ENCODE peak calls at places on chromosome 1, in seven cellular contexts. V is A549, G is K562, E is SK-N-SH, X is GM12878, J is HCT116, P is H1. N is an unnamed sample.

GRCh38 chr1:21280011-21280471 is 10.2 kb downstream of the ECE1 start:
- DNase-seq in P (no peak), E (no peak), X (no peak), J (no peak), V (no peak), G (no peak), N (no peak)

GRCh38 chr1:214524824-214525223 is 26.6 kb downstream of the PTPN14 start:
- DNase-seq in X (no peak), J (no peak), P (no peak), V (no peak), G (no peak), E (no peak), N (no peak)

GRCh38 chr1:76074321-76075187 is at the start of gene ST6GALNAC3:
- DNase-seq in V (peak; percentile 32), G (peak; percentile 73), P (peak; percentile 83), X (no peak), E (peak; percentile 95), J (no peak), N (peak; percentile 47)

GRCh38 chr1:116990612-116991151 is 10.9 kb upstream of the CD101 start:
- DNase-seq in E (no peak), J (no peak), V (no peak), P (no peak), G (no peak), X (no peak), N (peak; percentile 43)

GRCh38 chr1:7869136-7869905 is 16.5 kb upstream of the UTS2 start:
- DNase-seq in J (no peak), G (no peak), E (no peak), P (no peak), X (no peak), V (no peak), N (peak; percentile 35)

GRCh38 chr1:183812686-183813569 is 8.0 kb downstream of the RGL1 start:
- DNase-seq in P (no peak), V (no peak), X (no peak), G (no peak), E (no peak), J (no peak), N (peak; percentile 83)

GRCh38 chr1:181127898-181128453 is 39.5 kb downstream of the IER5 start:
- DNase-seq in J (no peak), E (no peak), G (no peak), V (no peak), X (no peak), P (no peak), N (peak; percentile 44)

GRCh38 chr1:107093385-107093784 is 36.9 kb downstream of the PRMT6 start:
- DNase-seq in G (no peak), P (no peak), E (no peak), X (no peak), V (no peak), J (no peak), N (no peak)

GRCh38 chr1:9121891-9122409 is 7.0 kb downstream of the GPR157 start:
- DNase-seq in G (no peak), J (no peak), X (peak; percentile 71), V (no peak), P (no peak), E (no peak), N (no peak)

GRCh38 chr1:26281971-26282693 is 2.2 kb downstream of the SH3BGRL3 start:
- DNase-seq in G (peak; percentile 60), J (no peak), V (no peak), E (no peak), P (peak; percentile 87), X (no peak), N (peak; percentile 70)

GRCh38 chr1:99171126-99171813 is 93.0 kb upstream of the PLPPR4 start:
- DNase-seq in V (no peak), J (no peak), X (no peak), P (no peak), G (no peak), E (no peak), N (no peak)
- TF ChIP-seq RAD21 in V (no peak), J (no peak), X (no peak), P (peak; percentile 58), G (peak; percentile 16), E (no peak), N (no peak)

DNA sequence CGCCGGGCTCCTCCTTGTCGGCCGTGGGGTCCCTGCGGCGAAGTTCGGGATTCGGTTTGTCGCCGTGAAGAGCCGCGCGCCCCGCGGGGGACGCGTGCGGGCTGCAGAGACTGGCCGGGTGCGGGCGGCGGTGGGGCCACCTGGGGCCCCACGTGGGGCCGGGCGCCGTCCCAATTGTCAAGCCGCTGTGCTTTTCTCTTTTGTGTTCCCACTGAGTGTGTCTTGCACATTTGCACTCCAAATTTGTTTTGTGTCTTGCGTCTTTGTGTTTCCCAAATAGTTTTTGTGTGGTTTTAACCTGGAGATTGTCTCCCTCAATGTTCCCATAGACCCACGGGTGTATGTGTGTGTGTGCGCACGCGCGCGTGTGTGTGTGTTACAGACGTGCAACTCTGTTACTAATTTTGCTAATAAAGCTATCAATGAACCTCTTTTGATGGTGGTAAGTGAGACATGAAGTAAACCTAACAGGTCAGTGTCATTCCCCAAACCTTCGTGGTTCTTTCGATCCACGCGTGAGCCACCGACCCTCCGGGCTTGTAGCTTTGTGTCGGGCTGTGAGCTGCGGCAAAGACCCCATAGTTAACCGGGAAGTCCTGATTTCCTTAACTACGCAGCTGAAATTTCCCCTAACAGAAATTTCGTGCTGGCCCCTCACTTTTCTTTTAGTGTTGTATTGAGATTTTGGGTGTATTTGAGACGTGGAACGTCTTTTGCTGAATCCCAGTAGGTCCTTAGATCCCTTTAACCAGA is 709 bp downstream of the PRDM2 start:
- DNase-seq in V (peak; percentile 6), E (no peak), X (no peak), G (peak; percentile 19), P (peak; percentile 47), J (no peak), N (peak; percentile 20)
- TF ChIP-seq RAD21 in V (no peak), E (no peak), X (no peak), G (no peak), P (no peak), J (no peak), N (no peak)

GRCh38 chr1:244409648-244410164 is 42.0 kb downstream of the ADSS2 start:
- DNase-seq in E (no peak), V (no peak), P (no peak), J (no peak), X (peak; percentile 55), G (no peak), N (no peak)
- TF ChIP-seq RAD21 in E (no peak), V (no peak), P (no peak), J (no peak), X (no peak), G (no peak), N (no peak)

GRCh38 chr1:22285545-22286396 is 142.9 kb upstream of the WNT4 start:
- DNase-seq in X (no peak), J (no peak), V (no peak), E (peak; percentile 28), G (peak; percentile 89), P (no peak), N (no peak)
- TF ChIP-seq RAD21 in X (no peak), J (no peak), V (no peak), E (no peak), G (no peak), P (no peak), N (no peak)

DNA sequence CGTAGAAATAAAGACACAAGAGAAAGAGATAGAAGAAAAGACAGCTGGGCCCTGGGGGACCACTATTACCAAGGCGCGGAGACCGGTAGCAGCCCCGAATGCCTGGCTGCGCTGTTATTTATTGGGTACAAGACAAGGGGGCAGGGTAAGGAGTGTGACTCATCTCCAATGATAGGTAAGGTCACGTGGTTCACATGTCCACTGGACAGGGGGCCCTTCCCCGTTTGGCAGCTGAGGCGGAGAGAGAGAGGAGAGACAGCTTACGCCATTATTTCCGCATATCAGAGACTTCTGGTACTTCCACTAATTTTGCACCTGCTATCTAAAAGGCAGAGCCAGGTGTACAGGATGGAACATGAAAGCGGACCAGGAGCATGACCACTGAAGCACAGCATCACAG is 4.1 kb upstream of the TPRG1L start:
- DNase-seq in E (no peak), G (no peak), X (no peak), J (no peak), V (no peak), P (no peak), N (no peak)
- TF ChIP-seq RAD21 in E (no peak), G (no peak), X (no peak), J (no peak), V (no peak), P (no peak), N (no peak)

GRCh38 chr1:52553372-52554266 is 727 bp upstream of the TUT4 start:
- DNase-seq in G (peak; percentile 91), V (peak; percentile 48), E (peak; percentile 94), P (peak; percentile 91), J (peak; percentile 42), X (no peak), N (peak; percentile 86)
- TF ChIP-seq RAD21 in G (peak; percentile 14), V (no peak), E (no peak), P (no peak), J (no peak), X (no peak), N (no peak)

GRCh38 chr1:221888218-221888617 is 146.3 kb upstream of the DUSP10 start:
- DNase-seq in E (no peak), V (no peak), P (no peak), G (no peak), X (no peak), J (no peak), N (no peak)
- TF ChIP-seq RAD21 in E (no peak), V (no peak), P (no peak), G (no peak), X (no peak), J (no peak), N (no peak)

GRCh38 chr1:205927247-205927646 is 16.0 kb downstream of the SLC26A9 start:
- DNase-seq in P (no peak), E (no peak), V (no peak), X (no peak), G (no peak), J (no peak), N (no peak)

GRCh38 chr1:205926636-205927035 is 16.6 kb downstream of the SLC26A9 start:
- DNase-seq in J (no peak), G (no peak), E (no peak), V (no peak), P (no peak), X (no peak), N (no peak)

GRCh38 chr1:205926213-205926612 is 17.0 kb downstream of the SLC26A9 start:
- DNase-seq in J (no peak), G (no peak), V (no peak), E (no peak), X (no peak), P (no peak), N (no peak)

GRCh38 chr1:205924436-205924742 is 18.9 kb downstream of the SLC26A9 start:
- DNase-seq in V (no peak), E (no peak), J (no peak), X (no peak), P (no peak), G (no peak), N (no peak)

GRCh38 chr1:205925730-205926129 is 17.5 kb downstream of the SLC26A9 start:
- DNase-seq in J (no peak), V (peak; percentile 81), E (no peak), X (no peak), G (no peak), P (no peak), N (peak; percentile 85)
- TF ChIP-seq RAD21 in J (no peak), V (no peak), E (no peak), X (no peak), G (no peak), P (no peak), N (no peak)

N was measured in IMR-90.